ENCODE peak calls at places on chromosomes 7 and 10, in six cellular contexts. J, O, M, Q, H and N are unnamed samples.

GRCh38 chr10:35576730-35577129 is 28.4 kb upstream of the GJD4 start:
- DNase-seq in J (no peak), O (no peak), M (no peak), Q (no peak), H (no peak), N (no peak)

GRCh38 chr7:25894902-25895791 is 256.9 kb upstream of the NFE2L3 start:
- DNase-seq in J (peak), O (peak), M (peak), Q (peak), H (peak), N (peak)

GRCh38 chr10:12412671-12413368 is 63.5 kb downstream of the CAMK1D start:
- DNase-seq in J (no peak), O (no peak), M (peak), Q (no peak), H (no peak), N (no peak)

GRCh38 chr10:84534168-84534567 is 205.8 kb downstream of the CCSER2 start:
- DNase-seq in J (no peak), O (no peak), M (no peak), Q (no peak), H (no peak), N (no peak)

GRCh38 chr7:24764972-24765744 is 7.9 kb upstream of the GSDME start:
- DNase-seq in J (no peak), O (no peak), M (no peak), Q (peak), H (no peak), N (no peak)

GRCh38 chr10:24341371-24341770 is 132.4 kb downstream of the KIAA1217 start:
- DNase-seq in J (no peak), O (no peak), M (no peak), Q (no peak), H (no peak), N (no peak)

GRCh38 chr10:31912898-31913847 is 15.5 kb downstream of the ARHGAP12 start:
- DNase-seq in J (no peak), O (no peak), M (no peak), Q (no peak), H (no peak), N (no peak)

GRCh38 chr10:110395350-110396283 is 90.9 kb upstream of the SMNDC1 start:
- DNase-seq in J (peak), O (peak), M (no peak), Q (no peak), H (peak), N (peak)

GRCh38 chr10:59839576-59839975 is 66.8 kb downstream of the CCDC6 start:
- DNase-seq in J (no peak), O (no peak), M (no peak), Q (no peak), H (no peak), N (no peak)

GRCh38 chr10:27822286-27822685 is 76.7 kb upstream of the MKX start:
- DNase-seq in J (no peak), O (no peak), M (no peak), Q (no peak), H (no peak), N (no peak)

GRCh38 chr10:72013202-72013945 is 49.2 kb downstream of the CHST3 start:
- DNase-seq in J (no peak), O (no peak), M (no peak), Q (peak), H (no peak), N (no peak)

GRCh38 chr7:9231683-9232082 is 798.3 kb downstream of the NXPH1 start:
- DNase-seq in J (no peak), O (peak), M (no peak), Q (no peak), H (no peak), N (no peak)

GRCh38 chr7:28754027-28754426 is 204.1 kb downstream of the TRIL start:
- DNase-seq in J (no peak), O (no peak), M (no peak), Q (no peak), H (no peak), N (peak)
- TF ChIP-seq CTCF in J (no peak), O (peak), M (no peak), Q (no peak), H (no peak), N (no peak)

DNA sequence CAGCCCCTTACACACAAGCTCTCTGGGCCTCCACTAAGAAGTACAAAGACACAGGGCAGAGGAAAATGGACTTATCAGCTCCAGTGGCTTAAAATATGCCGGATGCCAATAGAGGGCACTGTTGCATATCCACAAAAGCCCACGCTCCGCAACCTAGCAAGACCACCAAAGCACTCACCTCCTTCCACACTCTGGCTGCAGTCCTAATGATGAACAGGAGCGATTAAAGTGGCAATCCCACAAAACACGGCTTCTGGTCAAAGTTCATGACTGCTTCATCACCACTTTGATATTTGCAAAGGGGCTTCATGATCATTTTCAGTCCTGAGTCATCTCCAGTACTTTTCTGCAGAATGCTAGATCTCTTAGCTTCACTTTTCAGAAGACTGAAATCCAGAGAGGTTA is 158.3 kb upstream of the ITGB1 start:
- DNase-seq in J (no peak), O (peak), M (peak), Q (peak), H (no peak), N (peak)
- TF ChIP-seq CTCF in J (no peak), O (peak), M (peak), Q (peak), H (peak), N (peak)

GRCh38 chr7:99762680-99763327 is 21.2 kb downstream of the CYP3A4 start:
- DNase-seq in J (no peak), O (no peak), M (peak), Q (no peak), H (peak), N (peak)

GRCh38 chr7:99768471-99768870 is 15.5 kb downstream of the CYP3A4 start:
- DNase-seq in J (no peak), O (no peak), M (no peak), Q (no peak), H (no peak), N (no peak)

GRCh38 chr7:99764478-99764877 is 19.5 kb downstream of the CYP3A4 start:
- DNase-seq in J (no peak), O (no peak), M (no peak), Q (no peak), H (no peak), N (no peak)

GRCh38 chr7:99767662-99768061 is 16.3 kb downstream of the CYP3A4 start:
- DNase-seq in J (no peak), O (no peak), M (no peak), Q (no peak), H (no peak), N (no peak)

DNA sequence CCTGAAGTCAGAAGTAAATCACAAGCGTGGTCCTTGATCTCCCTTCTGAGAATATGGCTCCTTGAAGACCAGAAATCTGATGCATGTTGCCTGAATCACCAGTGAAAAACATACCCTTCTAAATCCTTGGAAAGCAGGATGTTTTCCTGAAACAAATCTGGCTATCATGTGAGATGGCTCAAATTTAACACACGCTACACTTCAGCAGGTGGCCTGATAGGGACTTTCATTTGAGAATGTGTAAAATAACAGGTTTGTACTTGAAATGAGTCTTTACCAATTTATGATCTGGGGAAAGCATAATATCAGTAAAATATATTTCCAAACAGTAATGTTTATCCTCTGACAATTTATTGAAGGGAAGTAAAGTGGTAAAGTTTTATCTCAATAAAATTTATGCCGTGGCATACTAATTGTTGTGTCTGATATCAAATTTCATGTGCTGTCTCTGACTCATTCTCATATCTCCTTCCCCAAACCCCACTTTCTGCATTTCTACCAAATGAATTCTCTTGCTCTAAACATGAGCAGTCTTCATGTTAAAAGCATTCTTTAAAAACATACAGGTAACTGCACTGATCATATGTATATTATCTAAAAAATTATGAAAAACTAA is 17.4 kb downstream of the CYP3A4 start:
- DNase-seq in J (no peak), O (no peak), M (no peak), Q (no peak), H (no peak), N (no peak)
- TF ChIP-seq CTCF in J (no peak), O (no peak), M (no peak), Q (no peak), H (no peak), N (no peak)

GRCh38 chr10:3524086-3524960 is 260.7 kb downstream of the KLF6 start:
- DNase-seq in J (peak), O (no peak), M (no peak), Q (no peak), H (no peak), N (no peak)
- TF ChIP-seq CTCF in J (no peak), O (no peak), M (no peak), Q (no peak), H (no peak), N (no peak)